ENCODE peak calls at places on chromosomes 4 and X, in four cellular contexts. G, Y, J and M are unnamed samples.
A peak's percentile ranks its signal among the peaks of the same experiment; 100 is the strongest.

GRCh38 chr4:126583509-126583908 is 1049.2 kb upstream of the INTU start:
- DNase-seq in J (peak; percentile 49), G (peak; percentile 26), Y (peak; percentile 45), M (peak; percentile 10)

GRCh38 chr4:62302710-62303109 is 1102.6 kb downstream of the ADGRL3 start:
- DNase-seq in G (no peak), J (no peak), Y (no peak), M (no peak)

GRCh38 chrX:93985621-93986020 is 311.6 kb downstream of the FAM133A start:
- DNase-seq in Y (no peak), G (no peak), J (no peak), M (no peak)

GRCh38 chr4:55116450-55116849 is 8.9 kb downstream of the KDR start:
- DNase-seq in Y (no peak), J (no peak), G (no peak), M (no peak)

GRCh38 chr4:59597536-59598232 is 1602.4 kb upstream of the ADGRL3 start:
- DNase-seq in Y (no peak), J (no peak), G (no peak), M (no peak)

GRCh38 chr4:24472514-24473308 is 111.6 kb downstream of the DHX15 start:
- DNase-seq in G (peak; percentile 50), J (peak; percentile 87), Y (peak; percentile 86), M (peak; percentile 50)

GRCh38 chr4:176333076-176333475 is 13.3 kb downstream of the SPCS3 start:
- DNase-seq in G (no peak), Y (no peak), J (no peak), M (no peak)

GRCh38 chr4:154720618-154721267 is 23.1 kb upstream of the LRAT start:
- DNase-seq in G (no peak), Y (peak; percentile 15), J (no peak), M (no peak)

GRCh38 chr4:43132010-43132582 is 239.6 kb downstream of the GRXCR1 start:
- DNase-seq in J (peak; percentile 80), G (peak; percentile 8), Y (peak; percentile 75), M (peak; percentile 42)

GRCh38 chr4:158670975-158671664 is 567 bp downstream of the C4orf46 start:
- DNase-seq in Y (peak; percentile 36), G (peak; percentile 33), J (peak; percentile 56), M (peak; percentile 59)

GRCh38 chr4:158664806-158665205 is 6.9 kb downstream of the C4orf46 start:
- DNase-seq in J (no peak), Y (no peak), G (no peak), M (no peak)

GRCh38 chr4:158669310-158669709 is 2.4 kb downstream of the C4orf46 start:
- DNase-seq in G (no peak), J (no peak), Y (no peak), M (no peak)

GRCh38 chr4:158666892-158667291 is 4.8 kb downstream of the C4orf46 start:
- DNase-seq in G (no peak), Y (no peak), J (no peak), M (no peak)

GRCh38 chr4:158667651-158668198 is 4.0 kb downstream of the C4orf46 start:
- DNase-seq in J (no peak), G (no peak), Y (peak; percentile 33), M (peak; percentile 49)
- TF ChIP-seq SP1 in J (no peak), G (no peak), Y (no peak), M (no peak)

DNA sequence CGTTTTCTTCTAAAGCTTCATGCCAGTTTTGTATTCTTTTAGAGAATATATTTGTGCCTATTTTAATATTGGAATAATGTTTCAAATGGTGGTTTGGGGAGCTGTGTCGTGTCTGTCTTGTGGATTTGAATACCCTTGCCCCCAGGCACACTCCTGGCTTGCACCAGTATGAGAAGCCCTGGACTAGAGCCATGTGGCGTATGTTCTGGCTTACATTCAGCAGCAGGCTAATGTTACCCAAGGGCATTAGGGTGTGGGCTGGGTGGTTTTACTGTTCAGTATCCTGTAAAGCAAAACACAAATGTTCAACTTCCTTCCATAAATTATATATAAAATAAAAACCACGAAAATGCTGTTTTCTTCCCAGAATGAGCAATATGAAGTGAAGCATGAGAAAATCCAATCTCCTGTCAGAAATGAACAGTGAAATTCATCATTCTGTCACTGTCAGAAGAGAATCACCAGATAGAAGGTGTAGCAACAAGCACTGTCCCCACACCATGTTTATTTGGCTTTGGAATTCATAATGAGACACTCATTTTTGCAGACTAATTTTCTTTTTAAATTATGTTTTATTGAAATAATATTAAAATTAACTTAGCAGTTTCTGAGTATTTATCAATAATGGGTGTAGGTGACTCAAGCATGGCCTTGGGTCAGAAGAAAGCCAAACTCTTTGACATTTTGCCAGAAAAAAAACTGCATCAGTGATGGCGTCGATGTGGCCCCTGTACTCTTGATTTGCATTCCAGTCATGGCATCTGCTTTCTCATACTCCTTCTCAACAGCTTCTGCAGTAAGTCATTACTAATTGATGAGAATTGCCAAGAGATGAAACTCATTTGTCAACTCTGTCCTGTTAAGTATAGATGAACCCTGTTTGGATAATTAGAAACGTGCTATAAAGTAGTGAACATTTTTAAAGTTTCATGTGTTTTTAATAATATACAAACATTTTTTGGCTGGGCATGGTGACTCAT is 43.8 kb downstream of the WWC2 start:
- DNase-seq in G (no peak), Y (no peak), J (no peak), M (no peak)
- TF ChIP-seq SP1 in G (no peak), Y (no peak), J (no peak), M (no peak)

GRCh38 chr4:123102897-123103489 is 180.6 kb upstream of the NUDT6 start:
- DNase-seq in G (peak; percentile 19), Y (no peak), J (no peak), M (peak; percentile 49)
- TF ChIP-seq SP1 in G (no peak), Y (no peak), J (no peak), M (no peak)

DNA sequence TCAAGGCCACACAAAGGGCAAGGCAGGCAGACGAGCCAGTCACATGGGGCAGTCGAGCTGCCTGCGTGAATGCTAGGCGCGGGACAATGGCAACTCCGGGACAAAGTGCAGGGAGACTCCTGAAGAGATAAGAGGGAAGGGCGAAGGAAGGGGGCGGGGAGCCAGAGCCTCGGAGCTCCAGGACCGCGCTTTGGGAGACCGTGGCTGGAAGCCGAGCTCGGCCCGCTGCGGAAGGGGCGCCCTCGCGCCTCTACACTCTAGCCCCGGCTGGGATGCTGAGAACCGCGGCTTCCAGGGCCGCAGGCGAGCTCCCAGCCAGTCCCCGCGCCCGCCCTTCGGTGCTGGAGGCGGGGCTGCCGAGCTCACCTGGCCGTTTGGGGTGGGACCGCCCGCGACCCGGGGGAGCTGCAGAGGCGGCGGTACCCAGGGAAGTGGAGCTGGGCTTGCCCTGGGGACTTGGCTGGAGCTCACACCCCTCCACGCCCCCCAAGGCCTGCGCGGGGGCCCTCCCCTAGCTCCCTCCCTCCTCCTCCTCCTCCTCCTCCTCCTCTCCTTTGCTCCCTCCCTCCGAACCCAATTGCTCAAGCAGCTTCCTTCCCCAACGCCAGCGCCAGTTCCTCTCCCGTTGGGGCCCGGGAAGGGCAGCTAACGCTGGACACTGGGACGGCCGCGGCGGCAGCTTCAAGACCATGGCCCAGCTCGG is at the start of gene SOWAHD:
- DNase-seq in Y (peak; percentile 63), G (no peak), J (peak; percentile 71), M (peak; percentile 50)
- TF ChIP-seq SP1 in Y (no peak), G (no peak), J (no peak), M (no peak)

DNA sequence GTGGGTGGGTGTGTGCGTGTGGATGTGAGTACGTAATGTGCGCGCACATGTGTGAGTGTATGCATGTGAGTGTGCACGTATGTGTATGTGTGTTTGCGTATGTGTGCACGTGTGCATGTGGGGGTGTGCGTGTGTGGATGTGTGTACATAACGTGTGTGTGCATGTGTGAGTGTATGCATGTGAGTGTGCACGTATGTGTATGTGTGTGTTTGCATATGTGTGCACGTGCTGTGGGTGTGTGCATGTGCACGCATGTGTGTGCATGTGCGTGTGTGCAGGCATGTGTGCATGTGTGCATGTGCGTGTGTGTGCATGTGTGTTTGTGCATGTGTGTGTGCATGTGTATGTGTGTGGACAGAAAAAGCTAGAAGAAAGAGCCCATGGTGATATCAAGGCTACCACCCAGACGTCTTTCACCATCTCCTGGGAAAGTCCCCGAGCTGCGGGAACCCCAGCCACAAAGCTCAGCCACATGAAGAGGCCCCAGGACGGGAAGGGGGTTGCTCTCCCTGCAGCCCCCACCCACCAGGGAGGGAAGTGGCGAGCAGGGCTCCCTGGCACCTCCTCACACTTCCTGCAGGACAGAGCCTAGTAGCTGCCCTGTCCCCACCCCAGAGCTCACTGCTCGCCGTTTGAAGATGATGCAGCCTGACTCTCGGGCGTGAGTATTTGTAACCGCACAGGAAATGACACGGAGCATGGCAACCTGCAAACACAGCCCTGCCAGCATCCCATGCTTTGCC is 108.3 kb downstream of the DCTD start:
- DNase-seq in Y (no peak), G (no peak), J (no peak), M (no peak)
- TF ChIP-seq SP1 in Y (no peak), G (no peak), J (no peak), M (no peak)